ENCODE peak calls at places on chromosome 11, in five cellular contexts. H is GM13976, G is cardiac muscle cell, O is AG10803, L is stomach. Z is an unnamed sample.
A peak's percentile ranks its signal among the peaks of the same experiment; 100 is the strongest.

GRCh38 chr11:125763483-125763882 is 15.1 kb downstream of the PATE2 start:
- DNase-seq in H (no peak), G (no peak), O (no peak), L (no peak), Z (no peak)

GRCh38 chr11:129896062-129896461 is 684 bp upstream of the NFRKB start:
- DNase-seq in H (no peak), G (no peak), O (no peak), L (no peak), Z (no peak)

GRCh38 chr11:6268811-6269210 is 9.2 kb downstream of the CCKBR start:
- DNase-seq in H (no peak), G (no peak), O (no peak), L (no peak), Z (no peak)

GRCh38 chr11:43574949-43575915 is 105.3 kb upstream of the HSD17B12 start:
- DNase-seq in H (no peak), G (peak; percentile 70), O (peak; percentile 51), L (no peak), Z (no peak)

GRCh38 chr11:26778000-26778757 is 56.3 kb upstream of the SLC5A12 start:
- DNase-seq in H (no peak), G (peak; percentile 41), O (peak; percentile 94), L (no peak), Z (no peak)

GRCh38 chr11:121553806-121554205 is 101.0 kb upstream of the SORL1-AS1 start:
- DNase-seq in H (no peak), G (peak; percentile 22), O (no peak), L (peak; percentile 83), Z (no peak)

GRCh38 chr11:67584205-67584880 is 731 bp downstream of the GSTP1 start:
- DNase-seq in H (peak; percentile 53), G (peak; percentile 71), O (peak; percentile 66), L (peak; percentile 81), Z (peak; percentile 39)

GRCh38 chr11:61536676-61537270 is 28.2 kb downstream of the LRRC10B start:
- DNase-seq in H (no peak), G (no peak), O (no peak), L (no peak), Z (no peak)

GRCh38 chr11:62546244-62546936 is at the start of gene AHNAK:
- DNase-seq in H (peak; percentile 79), G (peak; percentile 73), O (peak; percentile 67), L (peak; percentile 87), Z (peak; percentile 48)

GRCh38 chr11:126837581-126837980 is 163.0 kb downstream of the KIRREL3 start:
- DNase-seq in H (no peak), G (no peak), O (no peak), L (no peak), Z (no peak)

GRCh38 chr11:128848815-128849455 is 18.2 kb downstream of the KCNJ1 start:
- DNase-seq in H (peak; percentile 80), G (peak; percentile 70), O (no peak), L (peak; percentile 57), Z (peak; percentile 37)

GRCh38 chr11:72762641-72763304 is 10.6 kb upstream of the ARAP1 start:
- DNase-seq in H (peak; percentile 75), G (no peak), O (no peak), L (no peak), Z (peak; percentile 17)

GRCh38 chr11:129720994-129721393 is 94.7 kb upstream of the TMEM45B start:
- DNase-seq in H (no peak), G (no peak), O (no peak), L (no peak), Z (no peak)

GRCh38 chr11:68999093-68999747 is 13.8 kb downstream of the MRGPRF start:
- DNase-seq in H (no peak), G (no peak), O (no peak), L (no peak), Z (no peak)

GRCh38 chr11:108286369-108286768 is 63.5 kb downstream of the ATM start:
- DNase-seq in H (no peak), G (no peak), O (no peak), L (no peak), Z (no peak)

GRCh38 chr11:3865388-3866193 is 10.1 kb downstream of the STIM1 start:
- DNase-seq in H (no peak), G (peak; percentile 80), O (peak; percentile 76), L (no peak), Z (no peak)

GRCh38 chr11:59898652-59899051 is 20.1 kb downstream of the OOSP3 start:
- DNase-seq in H (no peak), G (no peak), O (no peak), L (no peak), Z (no peak)

GRCh38 chr11:19428206-19429001 is 187.7 kb upstream of the E2F8 start:
- DNase-seq in H (no peak), G (no peak), O (no peak), L (no peak), Z (no peak)

GRCh38 chr11:39435641-39436040 is 2023.8 kb downstream of the LRRC4C start:
- DNase-seq in H (no peak), G (no peak), O (no peak), L (no peak), Z (no peak)

GRCh38 chr11:83007909-83008580 is 63.7 kb downstream of the RAB30 start:
- DNase-seq in H (peak; percentile 41), G (peak; percentile 56), O (no peak), L (peak; percentile 73), Z (peak; percentile 68)

GRCh38 chr11:1053121-1053901 is 16.8 kb upstream of the MUC6 start:
- DNase-seq in H (no peak), G (peak; percentile 34), O (peak; percentile 5), L (no peak), Z (no peak)

GRCh38 chr11:4076774-4077173 is 17.8 kb upstream of the RRM1 start:
- DNase-seq in H (no peak), G (no peak), O (no peak), L (no peak), Z (no peak)

GRCh38 chr11:78110830-78111229 is 28.6 kb downstream of the ALG8 start:
- DNase-seq in H (no peak), G (no peak), O (no peak), L (no peak), Z (no peak)

GRCh38 chr11:393219-394033 is 583 bp upstream of the PKP3 start:
- DNase-seq in H (no peak), G (peak; percentile 76), O (peak; percentile 73), L (peak; percentile 66), Z (no peak)

GRCh38 chr11:1924121-1924520 is 4.6 kb downstream of the TNNT3 start:
- DNase-seq in H (no peak), G (no peak), O (no peak), L (no peak), Z (no peak)

GRCh38 chr11:93655581-93656255 is 5.8 kb upstream of the CEP295 start:
- DNase-seq in H (no peak), G (no peak), O (no peak), L (no peak), Z (no peak)

GRCh38 chr11:119371778-119372182 is 9.7 kb downstream of the USP2 start:
- DNase-seq in H (no peak), G (no peak), O (no peak), L (no peak), Z (no peak)
- TF ChIP-seq CTCF in H (peak; percentile 14), G (no peak), O (no peak), L (peak; percentile 6), Z (no peak)

GRCh38 chr11:101759771-101760450 is 154.9 kb upstream of the CEP126 start:
- DNase-seq in H (no peak), G (no peak), O (no peak), L (no peak), Z (no peak)
- TF ChIP-seq CTCF in H (no peak), G (peak; percentile 15), O (peak; percentile 33), L (no peak), Z (no peak)

GRCh38 chr11:75523811-75524401 is 1.8 kb downstream of the GDPD5 start:
- DNase-seq in H (no peak), G (no peak), O (no peak), L (no peak), Z (no peak)
- TF ChIP-seq CTCF in H (no peak), G (no peak), O (no peak), L (no peak), Z (no peak)

GRCh38 chr11:96321066-96321465 is 21.9 kb downstream of the MAML2 start:
- DNase-seq in H (no peak), G (no peak), O (no peak), L (no peak), Z (no peak)
- TF ChIP-seq CTCF in H (no peak), G (no peak), O (no peak), L (no peak), Z (no peak)

DNA sequence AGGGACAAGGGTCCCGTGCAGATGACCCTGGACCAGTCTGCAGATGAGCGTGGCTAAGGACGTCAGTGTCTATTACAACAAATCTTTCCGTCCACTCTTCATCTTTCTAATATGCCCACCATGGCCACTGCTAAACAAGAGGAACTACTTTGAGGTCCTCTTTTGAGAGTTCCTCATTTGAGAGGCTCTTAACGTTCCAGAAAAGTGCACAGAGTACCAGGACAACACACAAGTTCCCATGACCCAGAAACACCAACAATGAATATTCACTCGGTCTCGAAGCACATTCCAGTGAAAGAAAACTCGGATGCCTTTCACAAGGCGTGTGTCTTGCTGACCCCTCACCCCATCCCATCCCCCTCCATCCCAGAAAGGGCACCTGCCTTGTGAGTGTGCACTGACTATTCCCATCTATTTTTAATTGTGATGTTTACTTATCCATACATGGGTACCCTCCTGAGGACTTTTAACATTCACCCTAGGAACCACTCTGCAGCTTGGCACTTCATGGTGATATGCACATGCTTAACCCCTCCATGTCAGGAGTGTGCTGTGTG is 157.0 kb downstream of the SHANK2 start:
- DNase-seq in H (no peak), G (no peak), O (no peak), L (no peak), Z (no peak)
- TF ChIP-seq CTCF in H (no peak), G (no peak), O (no peak), L (no peak), Z (no peak)

GRCh38 chr11:58675344-58676155 is 53.1 kb downstream of the CNTF start:
- DNase-seq in H (peak; percentile 80), G (peak; percentile 71), O (peak; percentile 56), L (peak; percentile 83), Z (peak; percentile 68)
- TF ChIP-seq CTCF in H (peak; percentile 98), G (peak; percentile 99), O (peak; percentile 100), L (peak; percentile 85), Z (peak; percentile 98)

DNA sequence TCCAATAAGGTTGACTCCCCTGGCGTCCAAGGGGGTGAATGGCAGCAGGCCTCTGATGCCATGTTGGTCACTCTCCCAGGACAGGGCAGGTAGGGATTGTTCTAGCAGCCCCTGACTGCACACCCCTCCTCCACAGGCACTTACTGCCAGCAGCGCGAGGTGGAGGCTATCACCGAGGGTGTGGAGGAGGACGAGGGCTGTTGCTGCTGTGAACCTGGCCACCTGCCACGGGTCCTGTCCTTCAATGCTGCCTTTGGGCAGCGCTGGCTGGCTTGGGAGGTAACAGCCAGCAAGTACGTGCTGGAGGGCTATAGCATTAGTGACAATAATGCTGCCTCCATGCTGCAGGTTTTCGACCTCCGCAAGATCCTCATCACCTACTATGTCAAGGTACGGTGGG is 7.7 kb upstream of the SIPA1 start:
- DNase-seq in H (no peak), G (no peak), O (no peak), L (no peak), Z (no peak)
- TF ChIP-seq CTCF in H (no peak), G (no peak), O (no peak), L (no peak), Z (no peak)

Z was measured in MM.1S.